ENCODE peak calls at places on chromosome 22, in nine cellular contexts. One of them, this sample, is unnamed.

GRCh38 chr22:45240137-45240809 is 421 bp downstream of the KIAA0930 start:
- DNase-seq in PC-9: no peak
- DNase-seq in amniotic stem cell: no peak
- DNase-seq in AG09319: no peak
- DNase-seq in NCI-H446: no peak
- DNase-seq in coronary artery: no peak
- DNase-seq in WTC11: no peak
- DNase-seq in astrocyte of the spinal cord: no peak
- DNase-seq in cardiac muscle cell: peak; percentile 41
- DNase-seq in this sample: no peak

GRCh38 chr22:50298937-50299656 is 8.3 kb downstream of the PLXNB2 start:
- DNase-seq in NCI-H446: no peak
- DNase-seq in astrocyte of the spinal cord: no peak
- DNase-seq in cardiac muscle cell: no peak
- DNase-seq in amniotic stem cell: no peak
- DNase-seq in WTC11: no peak
- DNase-seq in PC-9: no peak
- DNase-seq in AG09319: no peak
- DNase-seq in coronary artery: no peak
- DNase-seq in this sample: no peak

GRCh38 chr22:25749420-25750169 is 7.6 kb downstream of the MYO18B start:
- DNase-seq in PC-9: no peak
- DNase-seq in AG09319: no peak
- DNase-seq in WTC11: no peak
- DNase-seq in amniotic stem cell: no peak
- DNase-seq in coronary artery: no peak
- DNase-seq in NCI-H446: no peak
- DNase-seq in astrocyte of the spinal cord: no peak
- DNase-seq in cardiac muscle cell: no peak
- DNase-seq in this sample: no peak

GRCh38 chr22:38824587-38824986 is 19.2 kb downstream of the NPTXR start:
- DNase-seq in PC-9: peak; percentile 62
- DNase-seq in WTC11: peak; percentile 89
- DNase-seq in AG09319: peak; percentile 28
- DNase-seq in cardiac muscle cell: peak; percentile 84
- DNase-seq in amniotic stem cell: peak; percentile 13
- DNase-seq in astrocyte of the spinal cord: peak; percentile 72
- DNase-seq in coronary artery: no peak
- DNase-seq in NCI-H446: no peak
- DNase-seq in this sample: peak; percentile 78

GRCh38 chr22:23530766-23531282 is 49.3 kb downstream of the IGLL1 start:
- DNase-seq in WTC11: no peak
- DNase-seq in coronary artery: no peak
- DNase-seq in astrocyte of the spinal cord: no peak
- DNase-seq in amniotic stem cell: no peak
- DNase-seq in PC-9: no peak
- DNase-seq in AG09319: no peak
- DNase-seq in cardiac muscle cell: no peak
- DNase-seq in NCI-H446: no peak
- DNase-seq in this sample: no peak

GRCh38 chr22:47049078-47049609 is 286.7 kb downstream of the TBC1D22A start:
- DNase-seq in coronary artery: no peak
- DNase-seq in astrocyte of the spinal cord: no peak
- DNase-seq in cardiac muscle cell: no peak
- DNase-seq in NCI-H446: no peak
- DNase-seq in amniotic stem cell: no peak
- DNase-seq in PC-9: no peak
- DNase-seq in AG09319: no peak
- DNase-seq in WTC11: no peak
- DNase-seq in this sample: no peak

GRCh38 chr22:17120711-17121234 is 387 bp downstream of the TMEM121B start:
- DNase-seq in AG09319: no peak
- DNase-seq in WTC11: peak; percentile 36
- DNase-seq in coronary artery: no peak
- DNase-seq in amniotic stem cell: no peak
- DNase-seq in cardiac muscle cell: no peak
- DNase-seq in PC-9: no peak
- DNase-seq in NCI-H446: no peak
- DNase-seq in astrocyte of the spinal cord: no peak
- DNase-seq in this sample: no peak

GRCh38 chr22:19679476-19680099 is 34.7 kb upstream of the SEPTIN5 start:
- DNase-seq in coronary artery: no peak
- DNase-seq in AG09319: no peak
- DNase-seq in NCI-H446: no peak
- DNase-seq in cardiac muscle cell: peak; percentile 25
- DNase-seq in astrocyte of the spinal cord: no peak
- DNase-seq in amniotic stem cell: no peak
- DNase-seq in PC-9: no peak
- DNase-seq in WTC11: peak; percentile 91
- DNase-seq in this sample: no peak

GRCh38 chr22:46068176-46068907 is 82.0 kb upstream of the PPARA start:
- DNase-seq in AG09319: no peak
- DNase-seq in astrocyte of the spinal cord: peak; percentile 31
- DNase-seq in PC-9: no peak
- DNase-seq in amniotic stem cell: no peak
- DNase-seq in cardiac muscle cell: no peak
- DNase-seq in NCI-H446: no peak
- DNase-seq in coronary artery: no peak
- DNase-seq in WTC11: no peak
- DNase-seq in this sample: no peak

GRCh38 chr22:39325392-39325932 is 6.0 kb upstream of the RPL3 start:
- DNase-seq in NCI-H446: no peak
- DNase-seq in AG09319: no peak
- DNase-seq in WTC11: no peak
- DNase-seq in coronary artery: no peak
- DNase-seq in amniotic stem cell: no peak
- DNase-seq in astrocyte of the spinal cord: no peak
- DNase-seq in cardiac muscle cell: no peak
- DNase-seq in PC-9: no peak
- DNase-seq in this sample: no peak